ENCODE peak calls at places on chromosomes 2 and 18, in ten cellular contexts. One of them, this sample, is unnamed.

GRCh38 chr2:66240284-66240683 is 194.6 kb upstream of the MEIS1 start:
- DNase-seq in GM03348: no peak
- DNase-seq in ELF-1: no peak
- DNase-seq in NCI-H1092: no peak
- DNase-seq in stimulated activated CD4-positive, alpha-beta T cell treated with anti-CD3 and anti-CD28 coated beads, Interleukin-4, amount 100 ng/mL, for 48 hours: no peak
- DNase-seq in T-helper 22 cell: no peak
- DNase-seq in NCI-H1417: no peak
- DNase-seq in caudate nucleus: no peak
- DNase-seq in NCI-H2107: no peak
- DNase-seq in RWPE1: no peak
- DNase-seq in this sample: no peak

GRCh38 chr2:133264951-133265949 is 303.0 kb downstream of the NCKAP5 start:
- DNase-seq in caudate nucleus: no peak
- DNase-seq in T-helper 22 cell: no peak
- DNase-seq in NCI-H1092: no peak
- DNase-seq in ELF-1: peak; percentile 8
- DNase-seq in NCI-H2107: no peak
- DNase-seq in GM03348: no peak
- DNase-seq in RWPE1: no peak
- DNase-seq in stimulated activated CD4-positive, alpha-beta T cell treated with anti-CD3 and anti-CD28 coated beads, Interleukin-4, amount 100 ng/mL, for 48 hours: no peak
- DNase-seq in NCI-H1417: peak; percentile 57
- DNase-seq in this sample: no peak

GRCh38 chr2:28359222-28360065 is 33.2 kb upstream of the FOSL2 start:
- DNase-seq in RWPE1: no peak
- DNase-seq in NCI-H2107: no peak
- DNase-seq in NCI-H1092: no peak
- DNase-seq in stimulated activated CD4-positive, alpha-beta T cell treated with anti-CD3 and anti-CD28 coated beads, Interleukin-4, amount 100 ng/mL, for 48 hours: peak; percentile 73
- DNase-seq in ELF-1: no peak
- DNase-seq in T-helper 22 cell: peak; percentile 84
- DNase-seq in GM03348: no peak
- DNase-seq in NCI-H1417: no peak
- DNase-seq in caudate nucleus: no peak
- DNase-seq in this sample: peak; percentile 62

GRCh38 chr2:21281876-21282514 is 158.2 kb downstream of the TDRD15 start:
- DNase-seq in NCI-H2107: no peak
- DNase-seq in stimulated activated CD4-positive, alpha-beta T cell treated with anti-CD3 and anti-CD28 coated beads, Interleukin-4, amount 100 ng/mL, for 48 hours: no peak
- DNase-seq in RWPE1: no peak
- DNase-seq in NCI-H1092: no peak
- DNase-seq in NCI-H1417: peak; percentile 22
- DNase-seq in ELF-1: no peak
- DNase-seq in T-helper 22 cell: no peak
- DNase-seq in GM03348: no peak
- DNase-seq in caudate nucleus: no peak
- DNase-seq in this sample: no peak

GRCh38 chr18:32480581-32480980 is 9.9 kb upstream of the GAREM1 start:
- DNase-seq in stimulated activated CD4-positive, alpha-beta T cell treated with anti-CD3 and anti-CD28 coated beads, Interleukin-4, amount 100 ng/mL, for 48 hours: no peak
- DNase-seq in GM03348: no peak
- DNase-seq in RWPE1: no peak
- DNase-seq in ELF-1: no peak
- DNase-seq in NCI-H1092: no peak
- DNase-seq in NCI-H1417: no peak
- DNase-seq in NCI-H2107: no peak
- DNase-seq in caudate nucleus: no peak
- DNase-seq in T-helper 22 cell: no peak
- DNase-seq in this sample: no peak

GRCh38 chr2:92074549-92074898 is 2796.7 kb upstream of the TEKT4 start:
- DNase-seq in ELF-1: peak; percentile 0
- DNase-seq in NCI-H1092: no peak
- DNase-seq in GM03348: peak; percentile 0
- DNase-seq in stimulated activated CD4-positive, alpha-beta T cell treated with anti-CD3 and anti-CD28 coated beads, Interleukin-4, amount 100 ng/mL, for 48 hours: no peak
- DNase-seq in RWPE1: no peak
- DNase-seq in NCI-H2107: no peak
- DNase-seq in NCI-H1417: no peak
- DNase-seq in caudate nucleus: no peak
- DNase-seq in T-helper 22 cell: no peak
- DNase-seq in this sample: no peak

GRCh38 chr18:10099539-10100140 is 185.8 kb downstream of the VAPA start:
- DNase-seq in NCI-H2107: no peak
- DNase-seq in T-helper 22 cell: no peak
- DNase-seq in ELF-1: no peak
- DNase-seq in stimulated activated CD4-positive, alpha-beta T cell treated with anti-CD3 and anti-CD28 coated beads, Interleukin-4, amount 100 ng/mL, for 48 hours: no peak
- DNase-seq in RWPE1: no peak
- DNase-seq in GM03348: peak; percentile 58
- DNase-seq in NCI-H1092: no peak
- DNase-seq in NCI-H1417: no peak
- DNase-seq in caudate nucleus: no peak
- DNase-seq in this sample: no peak

GRCh38 chr2:109260886-109261700 is 132.1 kb downstream of the SH3RF3 start:
- DNase-seq in NCI-H1092: no peak
- DNase-seq in RWPE1: no peak
- DNase-seq in T-helper 22 cell: no peak
- DNase-seq in GM03348: peak; percentile 39
- DNase-seq in ELF-1: peak; percentile 37
- DNase-seq in caudate nucleus: no peak
- DNase-seq in NCI-H2107: no peak
- DNase-seq in NCI-H1417: peak; percentile 97
- DNase-seq in stimulated activated CD4-positive, alpha-beta T cell treated with anti-CD3 and anti-CD28 coated beads, Interleukin-4, amount 100 ng/mL, for 48 hours: no peak
- DNase-seq in this sample: no peak

GRCh38 chr2:77479395-77479794 is 42.8 kb downstream of the LRRTM4 start:
- DNase-seq in GM03348: no peak
- DNase-seq in stimulated activated CD4-positive, alpha-beta T cell treated with anti-CD3 and anti-CD28 coated beads, Interleukin-4, amount 100 ng/mL, for 48 hours: no peak
- DNase-seq in NCI-H2107: no peak
- DNase-seq in ELF-1: no peak
- DNase-seq in NCI-H1417: no peak
- DNase-seq in RWPE1: no peak
- DNase-seq in T-helper 22 cell: no peak
- DNase-seq in NCI-H1092: no peak
- DNase-seq in caudate nucleus: no peak
- DNase-seq in this sample: no peak

GRCh38 chr2:102187191-102188150 is 648 bp downstream of the IL1RL2 start:
- DNase-seq in RWPE1: peak; percentile 14
- DNase-seq in caudate nucleus: peak; percentile 10
- DNase-seq in ELF-1: peak; percentile 57
- DNase-seq in GM03348: peak; percentile 83
- DNase-seq in stimulated activated CD4-positive, alpha-beta T cell treated with anti-CD3 and anti-CD28 coated beads, Interleukin-4, amount 100 ng/mL, for 48 hours: peak; percentile 43
- DNase-seq in NCI-H2107: no peak
- DNase-seq in T-helper 22 cell: no peak
- DNase-seq in NCI-H1092: no peak
- DNase-seq in NCI-H1417: no peak
- DNase-seq in this sample: peak; percentile 38

GRCh38 chr2:136332436-136333095 is 214.6 kb upstream of the CXCR4 start:
- DNase-seq in NCI-H1092: no peak
- DNase-seq in stimulated activated CD4-positive, alpha-beta T cell treated with anti-CD3 and anti-CD28 coated beads, Interleukin-4, amount 100 ng/mL, for 48 hours: no peak
- DNase-seq in NCI-H1417: no peak
- DNase-seq in caudate nucleus: no peak
- DNase-seq in RWPE1: no peak
- DNase-seq in GM03348: no peak
- DNase-seq in T-helper 22 cell: no peak
- DNase-seq in ELF-1: no peak
- DNase-seq in NCI-H2107: no peak
- DNase-seq in this sample: no peak

GRCh38 chr2:239991689-239992314 is 33.3 kb downstream of the NDUFA10 start:
- DNase-seq in RWPE1: peak; percentile 46
- DNase-seq in caudate nucleus: no peak
- DNase-seq in NCI-H2107: peak; percentile 47
- DNase-seq in ELF-1: no peak
- DNase-seq in NCI-H1417: peak; percentile 67
- DNase-seq in T-helper 22 cell: no peak
- DNase-seq in stimulated activated CD4-positive, alpha-beta T cell treated with anti-CD3 and anti-CD28 coated beads, Interleukin-4, amount 100 ng/mL, for 48 hours: no peak
- DNase-seq in NCI-H1092: no peak
- DNase-seq in GM03348: peak; percentile 74
- DNase-seq in this sample: no peak

GRCh38 chr2:47890711-47891368 is 15.5 kb downstream of the FBXO11 start:
- DNase-seq in NCI-H1092: no peak
- DNase-seq in ELF-1: no peak
- DNase-seq in NCI-H2107: no peak
- DNase-seq in stimulated activated CD4-positive, alpha-beta T cell treated with anti-CD3 and anti-CD28 coated beads, Interleukin-4, amount 100 ng/mL, for 48 hours: no peak
- DNase-seq in caudate nucleus: no peak
- DNase-seq in NCI-H1417: no peak
- DNase-seq in T-helper 22 cell: no peak
- DNase-seq in GM03348: no peak
- DNase-seq in RWPE1: no peak
- DNase-seq in this sample: no peak

GRCh38 chr2:174124171-174124570 is 124.2 kb downstream of the OLA1 start:
- DNase-seq in GM03348: no peak
- DNase-seq in RWPE1: no peak
- DNase-seq in caudate nucleus: no peak
- DNase-seq in T-helper 22 cell: no peak
- DNase-seq in NCI-H2107: peak; percentile 19
- DNase-seq in NCI-H1417: peak; percentile 68
- DNase-seq in NCI-H1092: peak; percentile 5
- DNase-seq in stimulated activated CD4-positive, alpha-beta T cell treated with anti-CD3 and anti-CD28 coated beads, Interleukin-4, amount 100 ng/mL, for 48 hours: no peak
- DNase-seq in ELF-1: peak; percentile 24
- DNase-seq in this sample: no peak

GRCh38 chr2:176514805-176515500 is 245.7 kb downstream of the MTX2 start:
- DNase-seq in NCI-H2107: no peak
- DNase-seq in ELF-1: no peak
- DNase-seq in NCI-H1417: no peak
- DNase-seq in NCI-H1092: no peak
- DNase-seq in stimulated activated CD4-positive, alpha-beta T cell treated with anti-CD3 and anti-CD28 coated beads, Interleukin-4, amount 100 ng/mL, for 48 hours: no peak
- DNase-seq in GM03348: no peak
- DNase-seq in caudate nucleus: no peak
- DNase-seq in T-helper 22 cell: no peak
- DNase-seq in RWPE1: no peak
- DNase-seq in this sample: no peak

GRCh38 chr2:177586154-177586553 is 193.6 kb downstream of the AGPS start:
- DNase-seq in NCI-H1417: no peak
- DNase-seq in NCI-H1092: no peak
- DNase-seq in NCI-H2107: no peak
- DNase-seq in T-helper 22 cell: no peak
- DNase-seq in caudate nucleus: no peak
- DNase-seq in GM03348: no peak
- DNase-seq in RWPE1: no peak
- DNase-seq in ELF-1: no peak
- DNase-seq in stimulated activated CD4-positive, alpha-beta T cell treated with anti-CD3 and anti-CD28 coated beads, Interleukin-4, amount 100 ng/mL, for 48 hours: no peak
- DNase-seq in this sample: no peak